ENCODE peak calls at places on chromosomes 7 and 10, in seven cellular contexts. A is H7; J is GM23248; C is HuH-7.5; E is A549; K is T-cell; R is stimulated activated CD4-positive, alpha-beta T cell treated with anti-CD3 and anti-CD28 coated beads, TNF-alpha, amount 100 ng/mL, for 24 hours. N is an unnamed sample.

GRCh38 chr7:17690030-17690429 is 250.3 kb downstream of the SNX13 start:
- DNase-seq in A (no peak), E (no peak), R (no peak), J (peak; percentile 90), C (no peak), K (no peak), N (no peak)

GRCh38 chr10:69439813-69440506 is 11.3 kb upstream of the TSPAN15 start:
- DNase-seq in J (peak; percentile 83), E (no peak), C (no peak), A (no peak), R (no peak), K (no peak), N (peak; percentile 87)

GRCh38 chr10:35448687-35449662 is 112.7 kb downstream of the CCNY start:
- DNase-seq in R (no peak), C (no peak), K (no peak), A (no peak), E (no peak), J (no peak), N (no peak)

GRCh38 chr7:127251458-127252379 is 1.0 kb downstream of the GRM8 start:
- DNase-seq in C (no peak), J (peak; percentile 34), E (peak; percentile 15), R (no peak), A (peak; percentile 75), K (no peak), N (peak; percentile 37)

GRCh38 chr7:30433082-30433481 is 45.5 kb downstream of the NOD1 start:
- DNase-seq in J (peak; percentile 86), A (peak; percentile 68), C (no peak), E (no peak), K (no peak), R (no peak), N (peak; percentile 90)

GRCh38 chr7:74130518-74130917 is 43.6 kb upstream of the EIF4H start:
- DNase-seq in K (no peak), C (no peak), R (no peak), J (no peak), A (no peak), E (no peak), N (no peak)

GRCh38 chr7:1689356-1689755 is 19.3 kb downstream of the ELFN1 start:
- DNase-seq in J (no peak), K (no peak), A (no peak), E (no peak), R (no peak), C (no peak), N (no peak)

GRCh38 chr10:8047452-8048280 is 6.8 kb upstream of the GATA3 start:
- DNase-seq in E (no peak), K (no peak), C (no peak), A (peak; percentile 82), J (no peak), R (no peak), N (no peak)

GRCh38 chr7:31175672-31176071 is 123.6 kb downstream of the ADCYAP1R1 start:
- DNase-seq in C (no peak), J (no peak), K (no peak), E (peak; percentile 11), A (no peak), R (no peak), N (no peak)

GRCh38 chr10:21195149-21195731 is 298.1 kb upstream of the NEBL start:
- DNase-seq in J (no peak), R (no peak), C (no peak), E (peak; percentile 32), A (no peak), K (no peak), N (no peak)

GRCh38 chr7:103658055-103659010 is 212.3 kb upstream of the SLC26A5 start:
- DNase-seq in E (no peak), C (no peak), A (no peak), R (no peak), K (no peak), J (peak; percentile 7), N (no peak)

GRCh38 chr7:6023974-6024435 is 7.2 kb upstream of the ANKRD61 start:
- DNase-seq in C (no peak), K (no peak), A (no peak), E (no peak), J (no peak), R (no peak), N (no peak)

GRCh38 chr7:4733936-4734528 is 41.4 kb upstream of the AP5Z1 start:
- DNase-seq in C (no peak), J (no peak), A (no peak), E (no peak), K (no peak), R (no peak), N (no peak)

GRCh38 chr7:50206521-50207250 is 97.8 kb upstream of the IKZF1 start:
- DNase-seq in A (no peak), C (no peak), J (peak; percentile 8), K (peak; percentile 43), R (peak; percentile 41), E (no peak), N (no peak)

GRCh38 chr7:136495081-136495480 is 373.4 kb upstream of the CHRM2 start:
- DNase-seq in R (no peak), A (no peak), E (no peak), K (no peak), J (no peak), C (no peak), N (no peak)

GRCh38 chr7:151518105-151518780 is 1.5 kb downstream of the RHEB start:
- DNase-seq in A (no peak), C (no peak), J (peak; percentile 73), K (peak; percentile 31), E (no peak), R (peak; percentile 33), N (peak; percentile 35)

GRCh38 chr10:84447701-84448400 is 119.5 kb downstream of the CCSER2 start:
- DNase-seq in A (no peak), R (no peak), C (no peak), K (no peak), J (no peak), E (no peak), N (no peak)

GRCh38 chr7:141460781-141461715 is 90.2 kb upstream of the AGK start:
- DNase-seq in R (no peak), J (peak; percentile 7), A (no peak), C (no peak), E (no peak), K (no peak), N (no peak)

GRCh38 chr7:84237533-84238173 is 43.1 kb upstream of the SEMA3A start:
- DNase-seq in A (no peak), K (no peak), E (peak; percentile 44), R (no peak), C (no peak), J (peak; percentile 93), N (no peak)

GRCh38 chr10:28807760-28808613 is 130.7 kb downstream of the BAMBI start:
- DNase-seq in R (no peak), A (no peak), C (peak; percentile 60), J (no peak), E (no peak), K (no peak), N (peak; percentile 90)

GRCh38 chr10:13086051-13086450 is 13.9 kb upstream of the OPTN start:
- DNase-seq in K (no peak), C (no peak), R (no peak), E (no peak), A (no peak), J (peak; percentile 7), N (no peak)

GRCh38 chr10:23338155-23338828 is 6.3 kb downstream of the C10orf67 start:
- DNase-seq in C (peak; percentile 28), J (peak; percentile 70), R (no peak), E (no peak), K (no peak), A (peak; percentile 46), N (peak; percentile 41)

GRCh38 chr7:154666768-154667167 is 336.2 kb downstream of the PAXIP1 start:
- DNase-seq in J (no peak), A (no peak), E (no peak), C (no peak), K (no peak), R (no peak), N (no peak)

GRCh38 chr10:93026072-93026471 is 34.5 kb upstream of the CYP26C1 start:
- DNase-seq in E (no peak), J (no peak), C (no peak), A (no peak), K (no peak), R (no peak), N (no peak)

GRCh38 chr10:35274511-35275060 is 61.7 kb upstream of the CCNY start:
- DNase-seq in A (no peak), K (no peak), R (no peak), J (no peak), C (no peak), E (no peak), N (no peak)

GRCh38 chr10:122010405-122011050 is 21.6 kb downstream of the TACC2 start:
- DNase-seq in J (no peak), A (no peak), K (no peak), E (no peak), R (no peak), C (no peak), N (no peak)

GRCh38 chr7:79454325-79454960 is 976 bp upstream of the MAGI2 start:
- DNase-seq in K (no peak), C (no peak), R (no peak), A (peak; percentile 59), J (peak; percentile 77), E (no peak), N (peak; percentile 60)

GRCh38 chr10:51950996-51951392 is 251.6 kb upstream of the CSTF2T start:
- DNase-seq in C (no peak), A (no peak), J (no peak), R (no peak), E (no peak), K (no peak), N (no peak)

GRCh38 chr7:112427984-112428383 is 22.3 kb upstream of the IFRD1 start:
- DNase-seq in E (no peak), K (no peak), R (no peak), C (no peak), J (no peak), A (no peak), N (no peak)

GRCh38 chr10:82982110-82982608 is 1107.2 kb downstream of the NRG3 start:
- DNase-seq in C (no peak), E (no peak), K (no peak), J (peak; percentile 91), A (no peak), R (no peak), N (no peak)

GRCh38 chr10:86411281-86411841 is 44.8 kb upstream of the GRID1 start:
- DNase-seq in K (no peak), J (peak; percentile 86), R (no peak), A (no peak), C (no peak), E (no peak), N (peak; percentile 82)

GRCh38 chr7:120064565-120064964 is 208.4 kb upstream of the KCND2 start:
- DNase-seq in R (no peak), E (no peak), A (no peak), C (no peak), J (peak; percentile 68), K (no peak), N (peak; percentile 82)

GRCh38 chr7:131328387-131329175 is 905 bp downstream of the MKLN1 start:
- DNase-seq in R (no peak), K (no peak), J (peak; percentile 62), C (no peak), E (no peak), A (no peak), N (peak; percentile 55)